ENCODE peak calls at places on chromosomes 3 and 15, in four cellular contexts. D is pancreas, R is HCT116, G is epithelial cell of proximal tubule. P is an unnamed sample.

GRCh38 chr15:68056097-68056865 is 2.2 kb downstream of the PIAS1 start:
- DNase-seq in D (no peak), R (no peak), G (no peak), P (no peak)

GRCh38 chr15:59917504-59918157 is 86.5 kb upstream of the FOXB1 start:
- DNase-seq in D (peak; percentile 66), R (peak; percentile 22), G (no peak), P (no peak)

GRCh38 chr15:99738047-99738847 is 5.0 kb upstream of the LYSMD4 start:
- DNase-seq in D (no peak), R (no peak), G (no peak), P (no peak)

GRCh38 chr3:30199096-30199734 is 407.2 kb upstream of the TGFBR2 start:
- DNase-seq in D (peak; percentile 61), R (peak; percentile 27), G (no peak), P (peak; percentile 5)

GRCh38 chr3:195388380-195388779 is 54.4 kb downstream of the ACAP2 start:
- DNase-seq in D (no peak), R (no peak), G (no peak), P (no peak)

GRCh38 chr3:191775451-191776233 is 314.7 kb downstream of the PYDC2 start:
- DNase-seq in D (no peak), R (peak; percentile 21), G (no peak), P (peak; percentile 7)

GRCh38 chr3:126316515-126316939 is 40.7 kb downstream of the KLF15 start:
- DNase-seq in D (peak; percentile 3), R (no peak), G (no peak), P (no peak)

GRCh38 chr3:112746675-112747276 is 99.9 kb downstream of the CD200R1L start:
- DNase-seq in D (no peak), R (no peak), G (no peak), P (no peak)

GRCh38 chr3:133506215-133506901 is 67.1 kb upstream of the CDV3 start:
- DNase-seq in D (no peak), R (no peak), G (no peak), P (no peak)

GRCh38 chr15:44882499-44882968 is 74.0 kb upstream of the TERB2 start:
- DNase-seq in D (no peak), R (no peak), G (peak; percentile 44), P (no peak)
- H3K4me3 ChIP-seq in D (no peak overlapping the region), R (no peak overlapping the region), G (no peak overlapping the region), P (no peak overlapping the region)

GRCh38 chr15:66899555-66900350 is 165.6 kb upstream of the SMAD3 start:
- DNase-seq in D (no peak), R (no peak), G (no peak), P (no peak)
- TF ChIP-seq CTCF in D (no peak), R (no peak), G (no peak), P (no peak)

DNA sequence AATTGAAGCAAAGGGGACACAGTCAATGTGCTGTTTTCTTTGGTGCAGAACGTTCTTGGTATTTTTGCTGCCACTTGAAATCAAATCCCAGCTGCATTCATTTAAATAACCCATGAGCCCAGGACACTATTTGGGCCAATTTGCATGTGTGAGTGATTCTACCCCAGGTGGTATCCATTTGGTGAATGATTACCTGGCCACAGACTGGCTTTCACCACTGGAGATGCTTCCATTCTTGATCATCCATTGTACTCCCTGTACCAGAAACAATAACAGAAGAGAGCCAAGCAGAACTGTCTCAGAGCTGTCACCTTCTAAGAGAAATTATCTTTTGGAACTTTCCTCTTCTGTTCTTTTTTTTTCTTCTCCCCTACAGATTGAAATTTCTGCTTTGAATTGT is 139.6 kb upstream of the RARB start:
- DNase-seq in D (no peak), R (no peak), G (no peak), P (no peak)
- H3K4me3 ChIP-seq in D (no peak overlapping the region), R (no peak overlapping the region), G (no peak overlapping the region), P (no peak overlapping the region)

GRCh38 chr15:22226034-22226790 is 145.9 kb downstream of the OR4M2 start:
- DNase-seq in D (no peak), R (no peak), G (no peak), P (no peak)

GRCh38 chr15:22229971-22230815 is 149.9 kb downstream of the OR4M2 start:
- DNase-seq in D (no peak), R (no peak), G (no peak), P (no peak)

GRCh38 chr15:22227961-22228762 is 147.8 kb downstream of the OR4M2 start:
- DNase-seq in D (no peak), R (no peak), G (no peak), P (no peak)

GRCh38 chr15:22227411-22227810 is 147.1 kb downstream of the OR4M2 start:
- DNase-seq in D (no peak), R (no peak), G (no peak), P (no peak)

GRCh38 chr15:22224241-22224671 is 143.9 kb downstream of the OR4M2 start:
- DNase-seq in D (no peak), R (no peak), G (no peak), P (no peak)
- TF ChIP-seq CTCF in D (no peak), R (no peak), G (peak; percentile 17), P (no peak)

GRCh38 chr3:146468234-146468931 is 978 bp downstream of the PLSCR2 start:
- DNase-seq in D (no peak), R (no peak), G (no peak), P (no peak)
- H3K4me3 ChIP-seq in D (no peak overlapping the region), R (no peak overlapping the region), G (peak overlapping the region; percentile 64), P (no peak overlapping the region)

DNA sequence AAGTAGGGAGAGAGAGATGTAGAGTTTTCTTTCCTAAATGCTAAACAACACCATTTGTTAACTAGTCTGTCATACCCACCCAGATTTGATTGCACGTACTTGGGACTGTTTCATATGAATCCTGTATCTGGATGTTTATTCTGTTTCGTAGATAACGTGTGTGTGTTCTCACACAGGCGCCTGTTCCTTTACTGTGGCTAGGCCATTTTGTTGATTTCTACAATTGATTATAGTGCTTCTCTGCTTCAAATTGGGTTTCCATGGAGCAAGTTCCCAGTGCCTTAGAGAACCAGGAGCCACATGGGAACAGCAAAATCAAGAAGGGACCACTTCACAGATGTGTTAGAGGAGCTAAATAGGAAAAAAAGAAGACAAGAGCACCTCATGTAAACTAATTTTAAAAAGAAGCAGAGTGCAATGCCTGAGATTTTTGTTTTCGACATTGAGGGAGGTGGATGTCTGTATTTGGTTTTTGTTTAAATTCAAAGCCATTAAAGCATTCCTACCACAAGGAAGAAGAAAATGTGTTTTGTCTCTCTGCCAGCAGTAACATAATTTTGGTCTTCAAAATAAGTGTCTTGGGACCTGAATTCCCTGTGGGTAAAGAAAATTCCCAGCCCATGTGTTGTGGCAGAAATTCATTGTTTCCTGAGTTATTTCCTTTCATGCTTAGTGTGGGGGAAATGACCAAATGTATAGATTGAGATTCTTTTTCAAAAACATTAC is 424.0 kb upstream of the C2CD4B start:
- DNase-seq in D (no peak), R (no peak), G (no peak), P (no peak)
- TF ChIP-seq CTCF in D (no peak), R (no peak), G (no peak), P (no peak)

GRCh38 chr15:93233710-93234109 is 144.7 kb upstream of the RGMA start:
- DNase-seq in D (no peak), R (no peak), G (no peak), P (no peak)

GRCh38 chr15:93231261-93231939 is 142.4 kb upstream of the RGMA start:
- DNase-seq in D (no peak), R (no peak), G (no peak), P (no peak)

GRCh38 chr15:93232840-93233239 is 143.8 kb upstream of the RGMA start:
- DNase-seq in D (no peak), R (no peak), G (no peak), P (no peak)

GRCh38 chr15:93235321-93235720 is 146.3 kb upstream of the RGMA start:
- DNase-seq in D (no peak), R (no peak), G (no peak), P (no peak)

DNA sequence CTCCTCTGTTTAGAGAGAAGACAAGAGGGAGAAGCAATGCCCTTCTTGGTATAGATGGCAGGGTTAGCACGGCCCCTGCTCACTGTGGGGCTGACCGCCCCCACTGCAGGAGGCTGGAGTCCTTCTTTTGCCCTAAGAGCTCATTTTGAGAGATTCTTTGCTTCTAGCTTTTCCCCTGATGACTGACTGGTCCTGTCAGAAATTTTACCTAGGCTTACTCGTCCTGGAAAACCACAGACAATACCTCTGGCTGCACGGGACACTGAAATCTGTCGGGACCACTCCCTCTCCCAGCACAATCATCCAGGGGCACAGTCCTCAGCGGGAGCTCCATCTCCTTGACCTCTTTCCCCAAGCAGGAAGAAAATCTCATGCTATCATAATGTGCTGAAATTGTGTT is 143.0 kb upstream of the RGMA start:
- DNase-seq in D (no peak), R (no peak), G (no peak), P (no peak)
- H3K4me3 ChIP-seq in D (no peak overlapping the region), R (no peak overlapping the region), G (no peak overlapping the region), P (no peak overlapping the region)

P was measured in kidney epithelial cell.